ENCODE peak calls at places on chromosomes 3 and 15, in five cellular contexts. One of them, this sample, is unnamed.

GRCh38 chr3:32934150-32934742 is 17.2 kb upstream of the CCR4 start:
- DNase-seq in NT2/D1: peak; percentile 13
- DNase-seq in mammary epithelial cell: no peak
- DNase-seq in MM.1S: peak; percentile 38
- DNase-seq in PC-3: peak; percentile 63
- DNase-seq in this sample: peak; percentile 59

GRCh38 chr3:128453521-128454309 is 13.0 kb downstream of the DNAJB8 start:
- DNase-seq in NT2/D1: no peak
- DNase-seq in mammary epithelial cell: no peak
- DNase-seq in MM.1S: no peak
- DNase-seq in PC-3: no peak
- DNase-seq in this sample: no peak

GRCh38 chr3:13507247-13507790 is 27.2 kb downstream of the HDAC11 start:
- DNase-seq in NT2/D1: no peak
- DNase-seq in mammary epithelial cell: no peak
- DNase-seq in MM.1S: no peak
- DNase-seq in PC-3: peak; percentile 18
- DNase-seq in this sample: no peak

GRCh38 chr3:142180761-142181362 is 31.5 kb upstream of the TFDP2 start:
- DNase-seq in NT2/D1: peak; percentile 28
- DNase-seq in mammary epithelial cell: peak; percentile 1
- DNase-seq in MM.1S: peak; percentile 31
- DNase-seq in PC-3: peak; percentile 37
- DNase-seq in this sample: peak; percentile 76

GRCh38 chr3:133734305-133734704 is 11.9 kb upstream of the TF start:
- DNase-seq in NT2/D1: no peak
- DNase-seq in mammary epithelial cell: no peak
- DNase-seq in MM.1S: no peak
- DNase-seq in PC-3: no peak
- DNase-seq in this sample: no peak

GRCh38 chr3:11465744-11466611 is 177.7 kb downstream of the VGLL4 start:
- DNase-seq in NT2/D1: no peak
- DNase-seq in mammary epithelial cell: no peak
- DNase-seq in MM.1S: no peak
- DNase-seq in PC-3: no peak
- DNase-seq in this sample: no peak

GRCh38 chr15:51046799-51047449 is 47.8 kb downstream of the TNFAIP8L3 start:
- DNase-seq in NT2/D1: no peak
- DNase-seq in mammary epithelial cell: no peak
- DNase-seq in MM.1S: no peak
- DNase-seq in PC-3: peak; percentile 29
- DNase-seq in this sample: no peak

GRCh38 chr15:80250614-80251504 is 1.2 kb downstream of the CTXND1 start:
- DNase-seq in NT2/D1: no peak
- DNase-seq in mammary epithelial cell: no peak
- DNase-seq in MM.1S: no peak
- DNase-seq in PC-3: no peak
- DNase-seq in this sample: no peak

GRCh38 chr3:192653862-192654261 is 73.5 kb downstream of the FGF12 start:
- DNase-seq in NT2/D1: no peak
- DNase-seq in mammary epithelial cell: no peak
- DNase-seq in MM.1S: no peak
- DNase-seq in PC-3: no peak
- DNase-seq in this sample: no peak

GRCh38 chr3:112134335-112135124 is 1.5 kb upstream of the GCSAM start:
- DNase-seq in NT2/D1: no peak
- DNase-seq in mammary epithelial cell: peak; percentile 33
- DNase-seq in MM.1S: peak; percentile 63
- DNase-seq in PC-3: peak; percentile 40
- DNase-seq in this sample: no peak

GRCh38 chr3:129116482-129116946 is 5.1 kb downstream of the RAB43 start:
- DNase-seq in NT2/D1: no peak
- DNase-seq in mammary epithelial cell: no peak
- DNase-seq in MM.1S: no peak
- DNase-seq in PC-3: no peak
- DNase-seq in this sample: peak; percentile 64

GRCh38 chr3:65950340-65951326 is 88.1 kb downstream of the MAGI1 start:
- DNase-seq in NT2/D1: peak; percentile 86
- DNase-seq in mammary epithelial cell: no peak
- DNase-seq in MM.1S: no peak
- DNase-seq in PC-3: no peak
- DNase-seq in this sample: peak; percentile 79

GRCh38 chr3:30826381-30827061 is 67.9 kb downstream of the GADL1 start:
- DNase-seq in NT2/D1: no peak
- DNase-seq in mammary epithelial cell: no peak
- DNase-seq in MM.1S: peak; percentile 11
- DNase-seq in PC-3: peak; percentile 50
- DNase-seq in this sample: no peak

GRCh38 chr3:127260416-127260815 is 27.4 kb downstream of the PRR20G start:
- DNase-seq in NT2/D1: no peak
- DNase-seq in mammary epithelial cell: no peak
- DNase-seq in MM.1S: no peak
- DNase-seq in PC-3: no peak
- DNase-seq in this sample: no peak

GRCh38 chr15:52261498-52262242 is 33.9 kb downstream of the MYO5C start:
- DNase-seq in NT2/D1: peak; percentile 87
- DNase-seq in mammary epithelial cell: peak; percentile 90
- DNase-seq in MM.1S: peak; percentile 93
- DNase-seq in PC-3: peak; percentile 91
- DNase-seq in this sample: peak; percentile 96

GRCh38 chr3:143429628-143430514 is 310.3 kb downstream of the CHST2 start:
- DNase-seq in NT2/D1: no peak
- DNase-seq in mammary epithelial cell: no peak
- DNase-seq in MM.1S: peak; percentile 37
- DNase-seq in PC-3: no peak
- DNase-seq in this sample: peak; percentile 65

GRCh38 chr3:157782236-157782635 is 279.0 kb upstream of the VEPH1 start:
- DNase-seq in NT2/D1: no peak
- DNase-seq in mammary epithelial cell: no peak
- DNase-seq in MM.1S: no peak
- DNase-seq in PC-3: peak; percentile 13
- DNase-seq in this sample: no peak

GRCh38 chr3:152331018-152331541 is 62.4 kb downstream of the MBNL1 start:
- DNase-seq in NT2/D1: no peak
- DNase-seq in mammary epithelial cell: peak; percentile 81
- DNase-seq in MM.1S: no peak
- DNase-seq in PC-3: peak; percentile 98
- DNase-seq in this sample: no peak

GRCh38 chr3:82807781-82808180 is 1046.3 kb upstream of the GBE1 start:
- DNase-seq in NT2/D1: no peak
- DNase-seq in mammary epithelial cell: no peak
- DNase-seq in MM.1S: no peak
- DNase-seq in PC-3: no peak
- DNase-seq in this sample: no peak

GRCh38 chr3:113148307-113148703 is 63.1 kb upstream of the BOC start:
- DNase-seq in NT2/D1: no peak
- DNase-seq in mammary epithelial cell: peak; percentile 46
- DNase-seq in MM.1S: no peak
- DNase-seq in PC-3: peak; percentile 73
- DNase-seq in this sample: no peak

GRCh38 chr15:44694416-44694815 is 16.7 kb downstream of the PATL2 start:
- DNase-seq in NT2/D1: no peak
- DNase-seq in mammary epithelial cell: no peak
- DNase-seq in MM.1S: no peak
- DNase-seq in PC-3: no peak
- DNase-seq in this sample: no peak

GRCh38 chr15:74312445-74313007 is 54.9 kb downstream of the CYP11A1 start:
- DNase-seq in NT2/D1: no peak
- DNase-seq in mammary epithelial cell: no peak
- DNase-seq in MM.1S: no peak
- DNase-seq in PC-3: no peak
- DNase-seq in this sample: no peak

GRCh38 chr15:40085225-40085624 is 23.5 kb downstream of the BMF start:
- DNase-seq in NT2/D1: no peak
- DNase-seq in mammary epithelial cell: no peak
- DNase-seq in MM.1S: no peak
- DNase-seq in PC-3: no peak
- DNase-seq in this sample: no peak

GRCh38 chr15:40082195-40082868 is 26.3 kb downstream of the BMF start:
- DNase-seq in NT2/D1: no peak
- DNase-seq in mammary epithelial cell: no peak
- DNase-seq in MM.1S: no peak
- DNase-seq in PC-3: no peak
- DNase-seq in this sample: no peak

GRCh38 chr15:40087095-40087805 is 21.4 kb downstream of the BMF start:
- DNase-seq in NT2/D1: no peak
- DNase-seq in mammary epithelial cell: no peak
- DNase-seq in MM.1S: no peak
- DNase-seq in PC-3: no peak
- DNase-seq in this sample: peak; percentile 62

GRCh38 chr15:40083756-40084101 is 24.9 kb downstream of the BMF start:
- DNase-seq in NT2/D1: no peak
- DNase-seq in mammary epithelial cell: no peak
- DNase-seq in MM.1S: no peak
- DNase-seq in PC-3: no peak
- DNase-seq in this sample: no peak

GRCh38 chr15:40084657-40085056 is 24.0 kb downstream of the BMF start:
- DNase-seq in NT2/D1: no peak
- DNase-seq in mammary epithelial cell: no peak
- DNase-seq in MM.1S: no peak
- DNase-seq in PC-3: peak; percentile 52
- DNase-seq in this sample: no peak
- H3K4me1 ChIP-seq in NT2/D1: peaks cover 34% of the 10 kb centered on the region
- H3K4me1 ChIP-seq in mammary epithelial cell: peaks cover 19% of the 10 kb centered on the region
- H3K4me1 ChIP-seq in MM.1S: peaks cover 6% of the 10 kb centered on the region
- H3K4me1 ChIP-seq in PC-3: peaks cover 24% of the 10 kb centered on the region
- H3K4me1 ChIP-seq in this sample: peaks cover 34% of the 10 kb centered on the region

DNA sequence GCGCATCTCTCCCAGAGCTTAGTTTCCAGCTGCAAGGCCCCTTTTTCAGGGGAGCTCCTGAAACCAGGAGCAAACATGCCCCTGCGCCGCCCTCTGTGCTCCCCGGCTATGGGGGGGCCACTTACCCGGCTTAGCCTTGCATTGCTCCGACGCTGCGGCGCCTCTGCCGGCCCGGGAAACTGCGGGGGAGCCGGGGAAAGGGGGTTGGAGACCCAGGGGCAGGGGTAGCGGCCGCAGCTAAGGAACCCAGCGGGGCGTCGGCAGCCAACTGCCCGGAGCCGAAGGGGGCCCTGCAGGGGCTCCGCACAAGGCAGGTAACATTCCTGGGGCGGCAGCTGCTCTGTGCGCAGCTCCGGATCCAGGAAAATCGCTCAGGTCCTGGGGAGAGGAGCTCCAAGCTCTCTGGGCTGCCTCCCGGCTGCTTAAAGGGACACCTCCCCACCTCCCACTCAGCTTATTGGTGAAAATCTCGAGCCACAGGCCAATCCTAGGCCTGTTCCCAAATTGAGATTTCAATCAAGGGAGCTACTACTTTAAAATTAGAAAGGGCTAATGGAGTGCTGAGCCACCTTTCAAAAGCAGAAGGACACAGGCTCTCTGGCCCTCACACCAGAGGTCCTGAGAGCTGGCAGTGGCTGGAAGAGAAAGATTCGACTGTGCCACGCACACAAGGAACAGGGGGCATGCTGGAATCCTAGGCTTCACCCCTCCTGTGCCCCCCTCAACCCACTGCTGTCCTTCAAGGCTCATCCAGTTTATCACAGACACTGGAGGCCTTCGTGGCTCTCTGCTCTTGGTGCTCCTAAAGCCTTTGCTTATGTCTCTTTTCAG is 42.7 kb upstream of the PRICKLE2 start:
- DNase-seq in NT2/D1: peak; percentile 40
- DNase-seq in mammary epithelial cell: peak; percentile 76
- DNase-seq in MM.1S: no peak
- DNase-seq in PC-3: no peak
- DNase-seq in this sample: peak; percentile 87
- H3K9ac ChIP-seq in NT2/D1: peak overlapping the region; percentile 53
- H3K9ac ChIP-seq in mammary epithelial cell: peak overlapping the region; percentile 91
- H3K9ac ChIP-seq in MM.1S: no peak overlapping the region
- H3K9ac ChIP-seq in PC-3: no peak overlapping the region
- H3K9ac ChIP-seq in this sample: peak overlapping the region; percentile 32

DNA sequence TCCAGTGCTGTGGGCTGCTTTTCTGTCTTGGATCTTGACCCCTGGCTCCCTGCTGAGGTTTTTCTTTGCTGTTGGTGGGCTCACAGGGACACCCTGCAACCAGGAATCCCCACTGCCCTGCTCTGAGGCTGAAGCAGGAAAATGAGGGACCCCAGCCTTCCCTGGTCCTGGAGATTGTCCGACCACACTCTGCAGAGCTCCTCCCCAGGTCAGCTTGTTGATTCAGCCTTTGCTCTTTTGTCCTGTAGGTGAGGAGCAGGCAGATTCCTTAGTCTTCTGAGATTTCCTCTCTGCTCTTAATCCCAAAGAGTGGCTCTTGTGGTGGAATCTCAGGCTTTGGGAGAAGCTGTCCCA is 194.5 kb downstream of the RPLP1 start:
- DNase-seq in NT2/D1: peak; percentile 9
- DNase-seq in mammary epithelial cell: no peak
- DNase-seq in MM.1S: no peak
- DNase-seq in PC-3: no peak
- DNase-seq in this sample: peak; percentile 63
- H3K27me3 ChIP-seq in NT2/D1: no peaks in the 10 kb centered on the region
- H3K27me3 ChIP-seq in mammary epithelial cell: no peaks in the 10 kb centered on the region
- H3K27me3 ChIP-seq in MM.1S: no peaks in the 10 kb centered on the region
- H3K27me3 ChIP-seq in PC-3: peaks cover 28% of the 10 kb centered on the region
- H3K27me3 ChIP-seq in this sample: peaks cover 38% of the 10 kb centered on the region

GRCh38 chr3:115598216-115598615 is 25.1 kb upstream of the GAP43 start:
- DNase-seq in NT2/D1: no peak
- DNase-seq in mammary epithelial cell: no peak
- DNase-seq in MM.1S: no peak
- DNase-seq in PC-3: no peak
- DNase-seq in this sample: no peak
- H3K4me1 ChIP-seq in NT2/D1: no peaks in the 10 kb centered on the region
- H3K4me1 ChIP-seq in mammary epithelial cell: no peaks in the 10 kb centered on the region
- H3K4me1 ChIP-seq in MM.1S: no peaks in the 10 kb centered on the region
- H3K4me1 ChIP-seq in PC-3: no peaks in the 10 kb centered on the region
- H3K4me1 ChIP-seq in this sample: peaks cover 3% of the 10 kb centered on the region

GRCh38 chr3:116302087-116302747 is 143.1 kb downstream of the LSAMP start:
- DNase-seq in NT2/D1: no peak
- DNase-seq in mammary epithelial cell: no peak
- DNase-seq in MM.1S: no peak
- DNase-seq in PC-3: peak; percentile 23
- DNase-seq in this sample: no peak
- H3K9ac ChIP-seq in NT2/D1: no peak overlapping the region
- H3K9ac ChIP-seq in mammary epithelial cell: no peak overlapping the region
- H3K9ac ChIP-seq in MM.1S: no peak overlapping the region
- H3K9ac ChIP-seq in PC-3: no peak overlapping the region
- H3K9ac ChIP-seq in this sample: no peak overlapping the region

DNA sequence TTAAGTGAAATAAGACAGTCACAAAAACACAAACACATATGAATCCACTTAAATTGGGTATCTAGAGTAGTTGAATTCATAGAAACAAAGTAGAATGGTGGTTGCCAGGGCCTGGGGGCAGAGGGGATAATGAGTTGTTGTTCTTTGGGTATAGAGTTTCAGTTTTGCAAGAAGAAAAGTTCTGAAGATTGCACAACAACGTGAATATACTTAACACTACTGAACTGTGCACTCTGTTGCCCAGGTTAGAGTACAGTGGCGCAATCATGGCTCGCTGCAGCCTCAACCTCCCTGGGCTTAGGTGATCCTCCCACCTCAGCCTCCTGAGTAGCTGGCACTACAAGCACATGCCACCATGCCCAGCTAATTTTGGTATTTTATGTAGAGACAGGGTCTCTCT is 14.9 kb downstream of the GRAMD2A start:
- DNase-seq in NT2/D1: no peak
- DNase-seq in mammary epithelial cell: peak; percentile 65
- DNase-seq in MM.1S: no peak
- DNase-seq in PC-3: no peak
- DNase-seq in this sample: peak; percentile 11
- H3K27me3 ChIP-seq in NT2/D1: peaks cover 31% of the 10 kb centered on the region
- H3K27me3 ChIP-seq in mammary epithelial cell: no peaks in the 10 kb centered on the region
- H3K27me3 ChIP-seq in MM.1S: no peaks in the 10 kb centered on the region
- H3K27me3 ChIP-seq in PC-3: no peaks in the 10 kb centered on the region
- H3K27me3 ChIP-seq in this sample: peaks cover 30% of the 10 kb centered on the region